ENCODE peak calls at places on chromosomes 11 and 22, in nine cellular contexts. One of them, this sample, is unnamed.

GRCh38 chr11:10751581-10751940 is 515 bp downstream of the CTR9 start:
- DNase-seq in progenitor cell of endocrine pancreas: no peak
- DNase-seq in ovary: no peak
- DNase-seq in brain microvascular endothelial cell: no peak
- DNase-seq in fibroblast of pulmonary artery: no peak
- DNase-seq in GM20000: no peak
- DNase-seq in neural crest cell: no peak
- DNase-seq in cardiac fibroblast: peak; percentile 5
- DNase-seq in AG09309: no peak
- DNase-seq in this sample: no peak

GRCh38 chr11:47433991-47434786 is 8.0 kb upstream of the PSMC3 start:
- DNase-seq in neural crest cell: no peak
- DNase-seq in ovary: no peak
- DNase-seq in brain microvascular endothelial cell: no peak
- DNase-seq in progenitor cell of endocrine pancreas: no peak
- DNase-seq in AG09309: peak; percentile 73
- DNase-seq in cardiac fibroblast: peak; percentile 75
- DNase-seq in GM20000: no peak
- DNase-seq in fibroblast of pulmonary artery: peak; percentile 59
- DNase-seq in this sample: no peak

GRCh38 chr11:20367313-20367948 is 3.9 kb downstream of the HTATIP2 start:
- DNase-seq in neural crest cell: no peak
- DNase-seq in progenitor cell of endocrine pancreas: no peak
- DNase-seq in cardiac fibroblast: peak; percentile 80
- DNase-seq in brain microvascular endothelial cell: peak; percentile 93
- DNase-seq in fibroblast of pulmonary artery: peak; percentile 88
- DNase-seq in GM20000: no peak
- DNase-seq in ovary: peak; percentile 50
- DNase-seq in AG09309: peak; percentile 62
- DNase-seq in this sample: peak; percentile 91

GRCh38 chr22:50272103-50272782 is 2.1 kb upstream of the MAPK11 start:
- DNase-seq in brain microvascular endothelial cell: no peak
- DNase-seq in progenitor cell of endocrine pancreas: no peak
- DNase-seq in fibroblast of pulmonary artery: peak; percentile 17
- DNase-seq in AG09309: no peak
- DNase-seq in GM20000: no peak
- DNase-seq in cardiac fibroblast: no peak
- DNase-seq in ovary: no peak
- DNase-seq in neural crest cell: no peak
- DNase-seq in this sample: no peak

GRCh38 chr11:92894197-92894596 is 75.3 kb upstream of the MTNR1B start:
- DNase-seq in fibroblast of pulmonary artery: no peak
- DNase-seq in AG09309: no peak
- DNase-seq in neural crest cell: no peak
- DNase-seq in brain microvascular endothelial cell: no peak
- DNase-seq in progenitor cell of endocrine pancreas: no peak
- DNase-seq in GM20000: no peak
- DNase-seq in ovary: no peak
- DNase-seq in cardiac fibroblast: no peak
- DNase-seq in this sample: no peak

GRCh38 chr11:2409026-2409553 is 8.5 kb downstream of the TSSC4 start:
- DNase-seq in progenitor cell of endocrine pancreas: no peak
- DNase-seq in AG09309: no peak
- DNase-seq in neural crest cell: no peak
- DNase-seq in cardiac fibroblast: no peak
- DNase-seq in fibroblast of pulmonary artery: no peak
- DNase-seq in ovary: no peak
- DNase-seq in brain microvascular endothelial cell: no peak
- DNase-seq in GM20000: no peak
- DNase-seq in this sample: no peak

GRCh38 chr22:49014227-49015201 is 813.2 kb downstream of the BRD1 start:
- DNase-seq in fibroblast of pulmonary artery: no peak
- DNase-seq in neural crest cell: no peak
- DNase-seq in brain microvascular endothelial cell: no peak
- DNase-seq in progenitor cell of endocrine pancreas: no peak
- DNase-seq in AG09309: no peak
- DNase-seq in cardiac fibroblast: no peak
- DNase-seq in GM20000: no peak
- DNase-seq in ovary: no peak
- DNase-seq in this sample: no peak

GRCh38 chr11:114738954-114739353 is 60.6 kb downstream of the NXPE2 start:
- DNase-seq in progenitor cell of endocrine pancreas: peak; percentile 13
- DNase-seq in GM20000: peak; percentile 37
- DNase-seq in neural crest cell: peak; percentile 18
- DNase-seq in cardiac fibroblast: peak; percentile 59
- DNase-seq in brain microvascular endothelial cell: peak; percentile 34
- DNase-seq in fibroblast of pulmonary artery: peak; percentile 55
- DNase-seq in ovary: no peak
- DNase-seq in AG09309: no peak
- DNase-seq in this sample: peak; percentile 63

GRCh38 chr22:35685731-35686130 is 31.9 kb upstream of the APOL5 start:
- DNase-seq in GM20000: no peak
- DNase-seq in ovary: no peak
- DNase-seq in neural crest cell: no peak
- DNase-seq in AG09309: no peak
- DNase-seq in cardiac fibroblast: no peak
- DNase-seq in progenitor cell of endocrine pancreas: no peak
- DNase-seq in fibroblast of pulmonary artery: peak; percentile 23
- DNase-seq in brain microvascular endothelial cell: peak; percentile 59
- DNase-seq in this sample: no peak

GRCh38 chr11:127919206-127920000 is 668.0 kb downstream of the ETS1 start:
- DNase-seq in brain microvascular endothelial cell: peak; percentile 84
- DNase-seq in fibroblast of pulmonary artery: peak; percentile 73
- DNase-seq in cardiac fibroblast: peak; percentile 39
- DNase-seq in progenitor cell of endocrine pancreas: no peak
- DNase-seq in neural crest cell: no peak
- DNase-seq in ovary: no peak
- DNase-seq in GM20000: no peak
- DNase-seq in AG09309: peak; percentile 46
- DNase-seq in this sample: peak; percentile 63

GRCh38 chr11:14537134-14537599 is 17.0 kb upstream of the PSMA1 start:
- DNase-seq in neural crest cell: peak; percentile 26
- DNase-seq in progenitor cell of endocrine pancreas: no peak
- DNase-seq in AG09309: no peak
- DNase-seq in fibroblast of pulmonary artery: peak; percentile 62
- DNase-seq in brain microvascular endothelial cell: peak; percentile 31
- DNase-seq in GM20000: peak; percentile 46
- DNase-seq in ovary: no peak
- DNase-seq in cardiac fibroblast: peak; percentile 55
- DNase-seq in this sample: peak; percentile 35

GRCh38 chr11:27249208-27249509 is 113.9 kb downstream of the CCDC34 start:
- DNase-seq in neural crest cell: no peak
- DNase-seq in cardiac fibroblast: no peak
- DNase-seq in ovary: no peak
- DNase-seq in progenitor cell of endocrine pancreas: no peak
- DNase-seq in GM20000: no peak
- DNase-seq in fibroblast of pulmonary artery: no peak
- DNase-seq in brain microvascular endothelial cell: no peak
- DNase-seq in AG09309: no peak
- DNase-seq in this sample: no peak

GRCh38 chr22:49664371-49664881 is 163.2 kb downstream of the BRD1 start:
- DNase-seq in brain microvascular endothelial cell: no peak
- DNase-seq in ovary: no peak
- DNase-seq in cardiac fibroblast: no peak
- DNase-seq in GM20000: no peak
- DNase-seq in progenitor cell of endocrine pancreas: no peak
- DNase-seq in neural crest cell: no peak
- DNase-seq in fibroblast of pulmonary artery: no peak
- DNase-seq in AG09309: no peak
- DNase-seq in this sample: no peak

GRCh38 chr11:1140642-1141490 is 16.9 kb upstream of the MUC5AC start:
- DNase-seq in neural crest cell: no peak
- DNase-seq in GM20000: no peak
- DNase-seq in brain microvascular endothelial cell: no peak
- DNase-seq in fibroblast of pulmonary artery: no peak
- DNase-seq in AG09309: no peak
- DNase-seq in ovary: no peak
- DNase-seq in cardiac fibroblast: no peak
- DNase-seq in progenitor cell of endocrine pancreas: peak; percentile 8
- DNase-seq in this sample: no peak

GRCh38 chr11:108324587-108324986 is 101.7 kb downstream of the ATM start:
- DNase-seq in fibroblast of pulmonary artery: peak; percentile 39
- DNase-seq in ovary: no peak
- DNase-seq in brain microvascular endothelial cell: no peak
- DNase-seq in GM20000: no peak
- DNase-seq in neural crest cell: no peak
- DNase-seq in AG09309: peak; percentile 31
- DNase-seq in progenitor cell of endocrine pancreas: no peak
- DNase-seq in cardiac fibroblast: peak; percentile 26
- DNase-seq in this sample: no peak

GRCh38 chr22:49753961-49754673 is 73.6 kb downstream of the BRD1 start:
- DNase-seq in neural crest cell: no peak
- DNase-seq in AG09309: no peak
- DNase-seq in brain microvascular endothelial cell: no peak
- DNase-seq in progenitor cell of endocrine pancreas: no peak
- DNase-seq in ovary: no peak
- DNase-seq in fibroblast of pulmonary artery: no peak
- DNase-seq in GM20000: peak; percentile 39
- DNase-seq in cardiac fibroblast: no peak
- DNase-seq in this sample: no peak

GRCh38 chr11:134532921-134533421 is 120.9 kb upstream of the B3GAT1 start:
- DNase-seq in GM20000: no peak
- DNase-seq in ovary: no peak
- DNase-seq in neural crest cell: no peak
- DNase-seq in AG09309: no peak
- DNase-seq in progenitor cell of endocrine pancreas: no peak
- DNase-seq in brain microvascular endothelial cell: no peak
- DNase-seq in fibroblast of pulmonary artery: no peak
- DNase-seq in cardiac fibroblast: no peak
- DNase-seq in this sample: no peak

GRCh38 chr22:24359452-24360120 is 67.8 kb upstream of the ADORA2A start:
- DNase-seq in cardiac fibroblast: peak; percentile 46
- DNase-seq in fibroblast of pulmonary artery: peak; percentile 33
- DNase-seq in progenitor cell of endocrine pancreas: no peak
- DNase-seq in GM20000: no peak
- DNase-seq in neural crest cell: no peak
- DNase-seq in ovary: no peak
- DNase-seq in brain microvascular endothelial cell: no peak
- DNase-seq in AG09309: no peak
- DNase-seq in this sample: no peak

GRCh38 chr11:116644948-116645305 is 127.9 kb downstream of the BUD13 start:
- DNase-seq in GM20000: no peak
- DNase-seq in progenitor cell of endocrine pancreas: no peak
- DNase-seq in neural crest cell: no peak
- DNase-seq in fibroblast of pulmonary artery: no peak
- DNase-seq in AG09309: no peak
- DNase-seq in ovary: no peak
- DNase-seq in brain microvascular endothelial cell: no peak
- DNase-seq in cardiac fibroblast: no peak
- DNase-seq in this sample: no peak
- TF ChIP-seq CTCF in GM20000: no peak
- TF ChIP-seq CTCF in progenitor cell of endocrine pancreas: no peak
- TF ChIP-seq CTCF in neural crest cell: no peak
- TF ChIP-seq CTCF in fibroblast of pulmonary artery: no peak
- TF ChIP-seq CTCF in AG09309: no peak
- TF ChIP-seq CTCF in ovary: no peak
- TF ChIP-seq CTCF in brain microvascular endothelial cell: no peak
- TF ChIP-seq CTCF in cardiac fibroblast: no peak
- TF ChIP-seq CTCF in this sample: no peak

GRCh38 chr11:66429983-66430602 is 8.6 kb downstream of the MRPL11 start:
- DNase-seq in AG09309: no peak
- DNase-seq in brain microvascular endothelial cell: peak; percentile 55
- DNase-seq in fibroblast of pulmonary artery: peak; percentile 81
- DNase-seq in ovary: peak; percentile 58
- DNase-seq in cardiac fibroblast: peak; percentile 83
- DNase-seq in progenitor cell of endocrine pancreas: peak; percentile 46
- DNase-seq in GM20000: peak; percentile 84
- DNase-seq in neural crest cell: peak; percentile 82
- DNase-seq in this sample: peak; percentile 73
- TF ChIP-seq CTCF in AG09309: peak; percentile 88
- TF ChIP-seq CTCF in brain microvascular endothelial cell: peak; percentile 88
- TF ChIP-seq CTCF in fibroblast of pulmonary artery: peak; percentile 84
- TF ChIP-seq CTCF in ovary: no peak
- TF ChIP-seq CTCF in cardiac fibroblast: peak; percentile 87
- TF ChIP-seq CTCF in progenitor cell of endocrine pancreas: peak; percentile 88
- TF ChIP-seq CTCF in GM20000: peak; percentile 77
- TF ChIP-seq CTCF in neural crest cell: peak; percentile 86
- TF ChIP-seq CTCF in this sample: peak; percentile 90

GRCh38 chr11:12540913-12541587 is 133.2 kb upstream of the TEAD1 start:
- DNase-seq in fibroblast of pulmonary artery: peak; percentile 89
- DNase-seq in GM20000: no peak
- DNase-seq in neural crest cell: no peak
- DNase-seq in ovary: no peak
- DNase-seq in progenitor cell of endocrine pancreas: no peak
- DNase-seq in brain microvascular endothelial cell: peak; percentile 77
- DNase-seq in cardiac fibroblast: peak; percentile 91
- DNase-seq in AG09309: peak; percentile 80
- DNase-seq in this sample: peak; percentile 48
- TF ChIP-seq CTCF in fibroblast of pulmonary artery: peak; percentile 50
- TF ChIP-seq CTCF in GM20000: no peak
- TF ChIP-seq CTCF in neural crest cell: no peak
- TF ChIP-seq CTCF in ovary: no peak
- TF ChIP-seq CTCF in progenitor cell of endocrine pancreas: no peak
- TF ChIP-seq CTCF in brain microvascular endothelial cell: peak; percentile 69
- TF ChIP-seq CTCF in cardiac fibroblast: peak; percentile 47
- TF ChIP-seq CTCF in AG09309: peak; percentile 57
- TF ChIP-seq CTCF in this sample: no peak

GRCh38 chr11:21511835-21512440 is 680.9 kb upstream of the ANO5 start:
- DNase-seq in fibroblast of pulmonary artery: peak; percentile 45
- DNase-seq in AG09309: no peak
- DNase-seq in GM20000: peak; percentile 20
- DNase-seq in neural crest cell: peak; percentile 71
- DNase-seq in brain microvascular endothelial cell: peak; percentile 6
- DNase-seq in cardiac fibroblast: peak; percentile 28
- DNase-seq in ovary: no peak
- DNase-seq in progenitor cell of endocrine pancreas: peak; percentile 62
- DNase-seq in this sample: peak; percentile 44

GRCh38 chr11:21520244-21520643 is 672.6 kb upstream of the ANO5 start:
- DNase-seq in cardiac fibroblast: no peak
- DNase-seq in fibroblast of pulmonary artery: no peak
- DNase-seq in brain microvascular endothelial cell: no peak
- DNase-seq in GM20000: no peak
- DNase-seq in progenitor cell of endocrine pancreas: no peak
- DNase-seq in neural crest cell: no peak
- DNase-seq in ovary: no peak
- DNase-seq in AG09309: no peak
- DNase-seq in this sample: no peak

DNA sequence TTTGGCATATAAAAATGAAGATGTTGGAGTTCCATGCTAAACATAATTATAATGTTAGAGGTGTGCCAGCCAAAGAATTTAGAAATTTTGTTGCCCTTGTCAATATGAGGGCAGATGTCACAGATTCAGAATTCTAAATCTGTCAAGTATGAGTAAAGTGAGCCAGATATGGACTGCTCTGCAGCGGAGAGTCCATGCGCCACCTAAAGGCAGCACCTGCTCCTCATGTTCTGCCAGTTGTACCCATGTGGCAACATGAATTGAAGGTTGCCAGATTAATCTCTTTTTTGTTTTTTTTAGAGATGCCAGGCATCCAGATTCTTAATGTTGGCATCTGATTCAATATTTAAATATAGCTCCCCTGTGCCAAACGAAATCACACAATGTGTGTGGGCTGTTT is 678.6 kb upstream of the ANO5 start:
- DNase-seq in cardiac fibroblast: no peak
- DNase-seq in fibroblast of pulmonary artery: no peak
- DNase-seq in AG09309: no peak
- DNase-seq in brain microvascular endothelial cell: no peak
- DNase-seq in ovary: no peak
- DNase-seq in progenitor cell of endocrine pancreas: no peak
- DNase-seq in neural crest cell: no peak
- DNase-seq in GM20000: no peak
- DNase-seq in this sample: no peak
- TF ChIP-seq CTCF in cardiac fibroblast: no peak
- TF ChIP-seq CTCF in fibroblast of pulmonary artery: no peak
- TF ChIP-seq CTCF in AG09309: no peak
- TF ChIP-seq CTCF in brain microvascular endothelial cell: no peak
- TF ChIP-seq CTCF in ovary: no peak
- TF ChIP-seq CTCF in progenitor cell of endocrine pancreas: peak; percentile 57
- TF ChIP-seq CTCF in neural crest cell: peak; percentile 51
- TF ChIP-seq CTCF in GM20000: no peak
- TF ChIP-seq CTCF in this sample: no peak

GRCh38 chr11:69943066-69943465 is 123.8 kb upstream of the FGF3 start:
- DNase-seq in GM20000: no peak
- DNase-seq in brain microvascular endothelial cell: no peak
- DNase-seq in AG09309: no peak
- DNase-seq in cardiac fibroblast: no peak
- DNase-seq in fibroblast of pulmonary artery: no peak
- DNase-seq in progenitor cell of endocrine pancreas: no peak
- DNase-seq in neural crest cell: no peak
- DNase-seq in ovary: no peak
- DNase-seq in this sample: peak; percentile 31
- TF ChIP-seq CTCF in GM20000: peak; percentile 10
- TF ChIP-seq CTCF in brain microvascular endothelial cell: peak; percentile 27
- TF ChIP-seq CTCF in AG09309: peak; percentile 44
- TF ChIP-seq CTCF in cardiac fibroblast: no peak
- TF ChIP-seq CTCF in fibroblast of pulmonary artery: no peak
- TF ChIP-seq CTCF in progenitor cell of endocrine pancreas: peak; percentile 40
- TF ChIP-seq CTCF in neural crest cell: no peak
- TF ChIP-seq CTCF in ovary: no peak
- TF ChIP-seq CTCF in this sample: peak; percentile 18